ENCODE peak calls at places on chromosomes 11 and 22, in eight cellular contexts. One of them, this sample, is unnamed. For H3K4me1, the result is how much of the 10 kb centered on the place peaks cover.

GRCh38 chr11:135075740-135076139 is 663.7 kb upstream of the B3GAT1 start:
- DNase-seq in heart right ventricle: no peak
- DNase-seq in uterus: peak
- DNase-seq in right atrium auricular region: no peak
- DNase-seq in heart left ventricle: no peak
- DNase-seq in adrenal gland: peak
- DNase-seq in breast epithelium: peak
- DNase-seq in lower lobe of right lung: peak
- DNase-seq in this sample: no peak

GRCh38 chr22:30598986-30599385 is 7.3 kb upstream of the PES1 start:
- DNase-seq in heart left ventricle: no peak
- DNase-seq in breast epithelium: no peak
- DNase-seq in uterus: no peak
- DNase-seq in adrenal gland: no peak
- DNase-seq in right atrium auricular region: no peak
- DNase-seq in lower lobe of right lung: no peak
- DNase-seq in heart right ventricle: no peak
- DNase-seq in this sample: no peak

GRCh38 chr11:30333405-30333804 is 10.5 kb downstream of the ARL14EP start:
- DNase-seq in adrenal gland: no peak
- DNase-seq in right atrium auricular region: no peak
- DNase-seq in uterus: no peak
- DNase-seq in heart right ventricle: no peak
- DNase-seq in breast epithelium: no peak
- DNase-seq in lower lobe of right lung: no peak
- DNase-seq in heart left ventricle: no peak
- DNase-seq in this sample: no peak

GRCh38 chr11:2580444-2581050 is 119.2 kb downstream of the KCNQ1OT1 start:
- DNase-seq in heart left ventricle: peak
- DNase-seq in heart right ventricle: no peak
- DNase-seq in right atrium auricular region: no peak
- DNase-seq in lower lobe of right lung: peak
- DNase-seq in uterus: no peak
- DNase-seq in adrenal gland: peak
- DNase-seq in breast epithelium: peak
- DNase-seq in this sample: no peak

GRCh38 chr22:29700949-29701927 is 18.6 kb upstream of the CABP7 start:
- DNase-seq in adrenal gland: no peak
- DNase-seq in lower lobe of right lung: no peak
- DNase-seq in heart left ventricle: no peak
- DNase-seq in uterus: no peak
- DNase-seq in heart right ventricle: no peak
- DNase-seq in right atrium auricular region: no peak
- DNase-seq in breast epithelium: no peak
- DNase-seq in this sample: no peak

GRCh38 chr11:33779849-33780528 is 5.7 kb upstream of the FBXO3 start:
- DNase-seq in adrenal gland: no peak
- DNase-seq in heart right ventricle: no peak
- DNase-seq in right atrium auricular region: no peak
- DNase-seq in breast epithelium: no peak
- DNase-seq in lower lobe of right lung: no peak
- DNase-seq in uterus: no peak
- DNase-seq in heart left ventricle: no peak
- DNase-seq in this sample: no peak

GRCh38 chr22:33957086-33957485 is 36.8 kb upstream of the LARGE1 start:
- DNase-seq in heart left ventricle: no peak
- DNase-seq in adrenal gland: no peak
- DNase-seq in breast epithelium: no peak
- DNase-seq in uterus: no peak
- DNase-seq in lower lobe of right lung: no peak
- DNase-seq in heart right ventricle: no peak
- DNase-seq in right atrium auricular region: no peak
- DNase-seq in this sample: no peak

GRCh38 chr11:79363261-79363660 is 77.6 kb downstream of the TENM4 start:
- DNase-seq in heart right ventricle: no peak
- DNase-seq in adrenal gland: no peak
- DNase-seq in right atrium auricular region: no peak
- DNase-seq in uterus: no peak
- DNase-seq in breast epithelium: no peak
- DNase-seq in lower lobe of right lung: no peak
- DNase-seq in heart left ventricle: no peak
- DNase-seq in this sample: no peak

GRCh38 chr11:2777871-2778629 is 78.3 kb upstream of the KCNQ1OT1 start:
- DNase-seq in adrenal gland: peak
- DNase-seq in right atrium auricular region: peak
- DNase-seq in uterus: peak
- DNase-seq in lower lobe of right lung: peak
- DNase-seq in breast epithelium: peak
- DNase-seq in heart right ventricle: peak
- DNase-seq in heart left ventricle: peak
- DNase-seq in this sample: peak

GRCh38 chr22:47032091-47032943 is 269.9 kb downstream of the TBC1D22A start:
- DNase-seq in heart right ventricle: no peak
- DNase-seq in uterus: no peak
- DNase-seq in lower lobe of right lung: peak
- DNase-seq in adrenal gland: no peak
- DNase-seq in breast epithelium: no peak
- DNase-seq in right atrium auricular region: no peak
- DNase-seq in heart left ventricle: no peak
- DNase-seq in this sample: no peak

GRCh38 chr11:69001301-69002081 is 11.6 kb downstream of the MRGPRF start:
- DNase-seq in right atrium auricular region: no peak
- DNase-seq in breast epithelium: peak
- DNase-seq in lower lobe of right lung: peak
- DNase-seq in heart right ventricle: peak
- DNase-seq in adrenal gland: no peak
- DNase-seq in heart left ventricle: peak
- DNase-seq in uterus: peak
- DNase-seq in this sample: no peak

GRCh38 chr11:45885274-45885920 is at the start of gene MAPK8IP1:
- DNase-seq in heart right ventricle: peak
- DNase-seq in lower lobe of right lung: peak
- DNase-seq in adrenal gland: peak
- DNase-seq in breast epithelium: no peak
- DNase-seq in uterus: no peak
- DNase-seq in right atrium auricular region: no peak
- DNase-seq in heart left ventricle: peak
- DNase-seq in this sample: no peak

GRCh38 chr11:111410951-111411350 is 31.9 kb upstream of the POU2AF1 start:
- DNase-seq in heart left ventricle: no peak
- DNase-seq in adrenal gland: no peak
- DNase-seq in breast epithelium: no peak
- DNase-seq in lower lobe of right lung: no peak
- DNase-seq in heart right ventricle: no peak
- DNase-seq in uterus: no peak
- DNase-seq in right atrium auricular region: no peak
- DNase-seq in this sample: no peak

GRCh38 chr11:133070790-133071189 is 461.5 kb downstream of the OPCML start:
- DNase-seq in right atrium auricular region: no peak
- DNase-seq in heart left ventricle: no peak
- DNase-seq in lower lobe of right lung: no peak
- DNase-seq in heart right ventricle: no peak
- DNase-seq in uterus: no peak
- DNase-seq in adrenal gland: no peak
- DNase-seq in breast epithelium: no peak
- DNase-seq in this sample: no peak
- H3K4me1 ChIP-seq in right atrium auricular region: under half
- H3K4me1 ChIP-seq in heart left ventricle: under half
- H3K4me1 ChIP-seq in lower lobe of right lung: under half
- H3K4me1 ChIP-seq in heart right ventricle: under half
- H3K4me1 ChIP-seq in uterus: under half
- H3K4me1 ChIP-seq in adrenal gland: under half
- H3K4me1 ChIP-seq in breast epithelium: under half
- H3K4me1 ChIP-seq in this sample: under half

GRCh38 chr11:6604081-6604626 is 580 bp downstream of the ILK start:
- DNase-seq in heart left ventricle: peak
- DNase-seq in adrenal gland: peak
- DNase-seq in uterus: peak
- DNase-seq in lower lobe of right lung: no peak
- DNase-seq in right atrium auricular region: peak
- DNase-seq in breast epithelium: no peak
- DNase-seq in heart right ventricle: peak
- DNase-seq in this sample: peak
- TF ChIP-seq CTCF in heart left ventricle: peak
- TF ChIP-seq CTCF in adrenal gland: no peak
- TF ChIP-seq CTCF in uterus: no peak
- TF ChIP-seq CTCF in lower lobe of right lung: peak
- TF ChIP-seq CTCF in right atrium auricular region: no peak
- TF ChIP-seq CTCF in breast epithelium: no peak
- TF ChIP-seq CTCF in heart right ventricle: no peak
- TF ChIP-seq CTCF in this sample: peak

GRCh38 chr11:125272822-125273221 is 108.3 kb downstream of the PKNOX2 start:
- DNase-seq in right atrium auricular region: no peak
- DNase-seq in heart right ventricle: no peak
- DNase-seq in heart left ventricle: no peak
- DNase-seq in breast epithelium: no peak
- DNase-seq in adrenal gland: no peak
- DNase-seq in uterus: no peak
- DNase-seq in lower lobe of right lung: no peak
- DNase-seq in this sample: no peak
- H3K4me1 ChIP-seq in right atrium auricular region: under half
- H3K4me1 ChIP-seq in heart right ventricle: under half
- H3K4me1 ChIP-seq in heart left ventricle: under half
- H3K4me1 ChIP-seq in breast epithelium: under half
- H3K4me1 ChIP-seq in adrenal gland: under half
- H3K4me1 ChIP-seq in uterus: under half
- H3K4me1 ChIP-seq in lower lobe of right lung: under half
- H3K4me1 ChIP-seq in this sample: under half

GRCh38 chr11:47109882-47110281 is 66.8 kb downstream of the ARFGAP2 start:
- DNase-seq in lower lobe of right lung: no peak
- DNase-seq in breast epithelium: no peak
- DNase-seq in right atrium auricular region: no peak
- DNase-seq in heart left ventricle: no peak
- DNase-seq in adrenal gland: no peak
- DNase-seq in uterus: no peak
- DNase-seq in heart right ventricle: no peak
- DNase-seq in this sample: no peak
- TF ChIP-seq CTCF in lower lobe of right lung: no peak
- TF ChIP-seq CTCF in breast epithelium: no peak
- TF ChIP-seq CTCF in right atrium auricular region: no peak
- TF ChIP-seq CTCF in heart left ventricle: no peak
- TF ChIP-seq CTCF in adrenal gland: no peak
- TF ChIP-seq CTCF in uterus: no peak
- TF ChIP-seq CTCF in heart right ventricle: no peak
- TF ChIP-seq CTCF in this sample: no peak

GRCh38 chr22:37564111-37564711 is 3.9 kb downstream of the CDC42EP1 start:
- DNase-seq in heart right ventricle: peak
- DNase-seq in heart left ventricle: peak
- DNase-seq in uterus: no peak
- DNase-seq in breast epithelium: no peak
- DNase-seq in right atrium auricular region: no peak
- DNase-seq in adrenal gland: peak
- DNase-seq in lower lobe of right lung: no peak
- DNase-seq in this sample: no peak

GRCh38 chr22:37562049-37562784 is 1.9 kb downstream of the CDC42EP1 start:
- DNase-seq in lower lobe of right lung: no peak
- DNase-seq in right atrium auricular region: no peak
- DNase-seq in adrenal gland: no peak
- DNase-seq in heart left ventricle: no peak
- DNase-seq in uterus: no peak
- DNase-seq in breast epithelium: no peak
- DNase-seq in heart right ventricle: no peak
- DNase-seq in this sample: no peak

GRCh38 chr22:37561209-37562048 is 1.1 kb downstream of the CDC42EP1 start:
- DNase-seq in breast epithelium: peak
- DNase-seq in right atrium auricular region: peak
- DNase-seq in adrenal gland: peak
- DNase-seq in heart left ventricle: peak
- DNase-seq in uterus: peak
- DNase-seq in lower lobe of right lung: peak
- DNase-seq in heart right ventricle: peak
- DNase-seq in this sample: no peak

GRCh38 chr22:37565830-37566229 is 5.5 kb downstream of the CDC42EP1 start:
- DNase-seq in breast epithelium: no peak
- DNase-seq in uterus: no peak
- DNase-seq in heart left ventricle: no peak
- DNase-seq in lower lobe of right lung: no peak
- DNase-seq in adrenal gland: no peak
- DNase-seq in right atrium auricular region: no peak
- DNase-seq in heart right ventricle: no peak
- DNase-seq in this sample: no peak

GRCh38 chr22:37563153-37564081 is 3.1 kb downstream of the CDC42EP1 start:
- DNase-seq in right atrium auricular region: peak
- DNase-seq in lower lobe of right lung: peak
- DNase-seq in heart left ventricle: no peak
- DNase-seq in heart right ventricle: peak
- DNase-seq in breast epithelium: peak
- DNase-seq in adrenal gland: peak
- DNase-seq in uterus: peak
- DNase-seq in this sample: no peak
- H3K4me1 ChIP-seq in right atrium auricular region: under half
- H3K4me1 ChIP-seq in lower lobe of right lung: half or more
- H3K4me1 ChIP-seq in heart left ventricle: half or more
- H3K4me1 ChIP-seq in heart right ventricle: half or more
- H3K4me1 ChIP-seq in breast epithelium: under half
- H3K4me1 ChIP-seq in adrenal gland: half or more
- H3K4me1 ChIP-seq in uterus: under half
- H3K4me1 ChIP-seq in this sample: half or more

DNA sequence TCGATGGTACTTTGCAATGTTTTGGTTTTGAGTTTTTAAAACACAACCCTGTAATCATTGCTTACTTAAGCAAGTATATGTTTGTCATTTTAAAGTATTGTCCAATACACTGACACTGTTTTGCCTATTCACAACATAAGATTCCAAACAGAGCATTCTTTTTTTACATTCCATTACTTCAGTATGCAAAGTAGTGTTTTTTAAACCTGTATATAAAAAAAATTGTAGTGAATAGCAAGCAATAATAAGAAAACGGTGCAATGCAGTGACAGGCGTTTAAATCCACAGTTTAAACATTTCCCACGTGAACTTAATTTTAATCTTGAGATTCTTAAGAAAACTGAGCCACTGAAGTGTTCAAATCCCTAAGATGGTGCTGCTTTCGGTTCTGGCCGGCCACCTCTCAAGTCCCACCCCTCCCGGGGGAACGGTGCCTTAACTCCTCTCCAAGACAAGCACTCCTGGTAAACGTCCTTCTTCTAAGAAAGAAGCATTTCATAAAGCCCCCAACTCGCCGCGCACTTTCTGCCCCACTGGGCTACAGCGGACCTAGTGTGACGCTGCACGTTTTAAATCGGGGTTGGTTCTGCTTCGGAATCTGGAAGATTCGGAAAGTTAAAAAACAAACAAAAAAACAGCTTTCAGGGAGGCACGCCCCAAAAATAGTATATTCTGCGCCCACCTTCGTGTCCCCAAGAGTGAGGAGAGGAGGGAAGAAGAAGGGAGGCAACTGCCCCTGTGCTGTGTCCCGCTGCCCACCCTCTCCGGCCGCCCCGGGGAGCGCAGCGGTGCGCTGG is 2.9 kb downstream of the PGR start:
- DNase-seq in adrenal gland: peak
- DNase-seq in lower lobe of right lung: no peak
- DNase-seq in heart left ventricle: peak
- DNase-seq in uterus: peak
- DNase-seq in heart right ventricle: peak
- DNase-seq in right atrium auricular region: peak
- DNase-seq in breast epithelium: no peak
- DNase-seq in this sample: no peak
- TF ChIP-seq CTCF in adrenal gland: no peak
- TF ChIP-seq CTCF in lower lobe of right lung: no peak
- TF ChIP-seq CTCF in heart left ventricle: no peak
- TF ChIP-seq CTCF in uterus: no peak
- TF ChIP-seq CTCF in heart right ventricle: no peak
- TF ChIP-seq CTCF in right atrium auricular region: no peak
- TF ChIP-seq CTCF in breast epithelium: no peak
- TF ChIP-seq CTCF in this sample: no peak

GRCh38 chr11:122071680-122072321 is 44.2 kb downstream of the BLID start:
- DNase-seq in uterus: no peak
- DNase-seq in heart right ventricle: no peak
- DNase-seq in adrenal gland: no peak
- DNase-seq in heart left ventricle: no peak
- DNase-seq in breast epithelium: no peak
- DNase-seq in lower lobe of right lung: no peak
- DNase-seq in right atrium auricular region: no peak
- DNase-seq in this sample: no peak
- H3K4me1 ChIP-seq in uterus: under half
- H3K4me1 ChIP-seq in heart right ventricle: under half
- H3K4me1 ChIP-seq in adrenal gland: under half
- H3K4me1 ChIP-seq in heart left ventricle: under half
- H3K4me1 ChIP-seq in breast epithelium: under half
- H3K4me1 ChIP-seq in lower lobe of right lung: under half
- H3K4me1 ChIP-seq in right atrium auricular region: under half
- H3K4me1 ChIP-seq in this sample: under half